ENCODE peak calls at places on chromosome 10, in five cellular contexts. One of them, this sample, is unnamed.

GRCh38 chr10:12041766-12042408 is 722 bp downstream of the UPF2 start:
- DNase-seq in HEK293T: peak; percentile 13
- DNase-seq in thyroid gland: peak; percentile 30
- DNase-seq in suprapubic skin: no peak
- DNase-seq in T-cell: no peak
- DNase-seq in this sample: peak; percentile 32

GRCh38 chr10:49534670-49535381 is 4.1 kb downstream of the ERCC6 start:
- DNase-seq in HEK293T: no peak
- DNase-seq in thyroid gland: no peak
- DNase-seq in suprapubic skin: no peak
- DNase-seq in T-cell: no peak
- DNase-seq in this sample: no peak

GRCh38 chr10:88091490-88092061 is 228.2 kb downstream of the PTEN start:
- DNase-seq in HEK293T: no peak
- DNase-seq in thyroid gland: no peak
- DNase-seq in suprapubic skin: no peak
- DNase-seq in T-cell: peak; percentile 64
- DNase-seq in this sample: no peak

GRCh38 chr10:51602326-51602725 is 97.1 kb downstream of the CSTF2T start:
- DNase-seq in HEK293T: no peak
- DNase-seq in thyroid gland: no peak
- DNase-seq in suprapubic skin: no peak
- DNase-seq in T-cell: no peak
- DNase-seq in this sample: no peak

GRCh38 chr10:55631071-55631654 is 729.9 kb downstream of the ZWINT start:
- DNase-seq in HEK293T: peak; percentile 73
- DNase-seq in thyroid gland: peak; percentile 72
- DNase-seq in suprapubic skin: peak; percentile 60
- DNase-seq in T-cell: no peak
- DNase-seq in this sample: peak; percentile 94

GRCh38 chr10:99432881-99433280 is 2.5 kb upstream of the GOT1 start:
- DNase-seq in HEK293T: no peak
- DNase-seq in thyroid gland: no peak
- DNase-seq in suprapubic skin: no peak
- DNase-seq in T-cell: no peak
- DNase-seq in this sample: no peak

GRCh38 chr10:103703941-103704919 is 151.1 kb downstream of the SH3PXD2A start:
- DNase-seq in HEK293T: no peak
- DNase-seq in thyroid gland: no peak
- DNase-seq in suprapubic skin: no peak
- DNase-seq in T-cell: no peak
- DNase-seq in this sample: no peak

GRCh38 chr10:51876979-51877378 is 177.6 kb upstream of the CSTF2T start:
- DNase-seq in HEK293T: no peak
- DNase-seq in thyroid gland: no peak
- DNase-seq in suprapubic skin: no peak
- DNase-seq in T-cell: no peak
- DNase-seq in this sample: no peak

GRCh38 chr10:109287858-109288257 is 635.5 kb downstream of the XPNPEP1 start:
- DNase-seq in HEK293T: no peak
- DNase-seq in thyroid gland: no peak
- DNase-seq in suprapubic skin: no peak
- DNase-seq in T-cell: no peak
- DNase-seq in this sample: no peak

GRCh38 chr10:118843647-118844265 is 89.0 kb upstream of the CACUL1 start:
- DNase-seq in HEK293T: no peak
- DNase-seq in thyroid gland: peak; percentile 29
- DNase-seq in suprapubic skin: no peak
- DNase-seq in T-cell: no peak
- DNase-seq in this sample: no peak

GRCh38 chr10:12922117-12922900 is 79.2 kb downstream of the CCDC3 start:
- DNase-seq in HEK293T: no peak
- DNase-seq in thyroid gland: no peak
- DNase-seq in suprapubic skin: no peak
- DNase-seq in T-cell: no peak
- DNase-seq in this sample: no peak

GRCh38 chr10:17835688-17836087 is 26.5 kb downstream of the MRC1 start:
- DNase-seq in HEK293T: no peak
- DNase-seq in thyroid gland: no peak
- DNase-seq in suprapubic skin: no peak
- DNase-seq in T-cell: no peak
- DNase-seq in this sample: peak; percentile 78

GRCh38 chr10:90112681-90113080 is 411.3 kb downstream of the KIF20B start:
- DNase-seq in HEK293T: no peak
- DNase-seq in thyroid gland: no peak
- DNase-seq in suprapubic skin: no peak
- DNase-seq in T-cell: no peak
- DNase-seq in this sample: no peak

GRCh38 chr10:79231908-79232307 is 115.4 kb upstream of the PPIF start:
- DNase-seq in HEK293T: no peak
- DNase-seq in thyroid gland: no peak
- DNase-seq in suprapubic skin: no peak
- DNase-seq in T-cell: no peak
- DNase-seq in this sample: no peak

GRCh38 chr10:133226251-133226808 is 3.7 kb upstream of the UTF1 start:
- DNase-seq in HEK293T: no peak
- DNase-seq in thyroid gland: no peak
- DNase-seq in suprapubic skin: no peak
- DNase-seq in T-cell: no peak
- DNase-seq in this sample: peak; percentile 68

GRCh38 chr10:79445217-79445707 is at the start of gene ZCCHC24:
- DNase-seq in HEK293T: peak; percentile 55
- DNase-seq in thyroid gland: peak; percentile 69
- DNase-seq in suprapubic skin: peak; percentile 80
- DNase-seq in T-cell: no peak
- DNase-seq in this sample: peak; percentile 50

GRCh38 chr10:108852211-108852610 is 1071.1 kb downstream of the XPNPEP1 start:
- DNase-seq in HEK293T: no peak
- DNase-seq in thyroid gland: no peak
- DNase-seq in suprapubic skin: no peak
- DNase-seq in T-cell: no peak
- DNase-seq in this sample: no peak

GRCh38 chr10:3393958-3394357 is 221.4 kb upstream of the PITRM1 start:
- DNase-seq in HEK293T: no peak
- DNase-seq in thyroid gland: no peak
- DNase-seq in suprapubic skin: no peak
- DNase-seq in T-cell: no peak
- DNase-seq in this sample: no peak

GRCh38 chr10:62153191-62153590 is 115.5 kb downstream of the RTKN2 start:
- DNase-seq in HEK293T: no peak
- DNase-seq in thyroid gland: no peak
- DNase-seq in suprapubic skin: no peak
- DNase-seq in T-cell: no peak
- DNase-seq in this sample: no peak

GRCh38 chr10:106682175-106682574 is 482.3 kb downstream of the SORCS1 start:
- DNase-seq in HEK293T: no peak
- DNase-seq in thyroid gland: no peak
- DNase-seq in suprapubic skin: no peak
- DNase-seq in T-cell: no peak
- DNase-seq in this sample: no peak

GRCh38 chr10:120749032-120749431 is 102.1 kb upstream of the WDR11 start:
- DNase-seq in HEK293T: no peak
- DNase-seq in thyroid gland: no peak
- DNase-seq in suprapubic skin: no peak
- DNase-seq in T-cell: no peak
- DNase-seq in this sample: no peak

This sample was measured in ELF-1.